ENCODE peak calls at places on chromosomes 3 and 15, in five cellular contexts. F, I, V, H and P are unnamed samples.

GRCh38 chr3:52328536-52329080 is 12.5 kb downstream of the DNAH1 start:
- DNase-seq in F (no peak), I (no peak), V (no peak), H (no peak), P (no peak)

GRCh38 chr3:16917256-16917935 is 32.6 kb downstream of the PLCL2 start:
- DNase-seq in F (no peak), I (no peak), V (no peak), H (no peak), P (no peak)

GRCh38 chr3:151382671-151383070 is 1.9 kb downstream of the P2RY12 start:
- DNase-seq in F (no peak), I (peak), V (no peak), H (no peak), P (no peak)

GRCh38 chr3:120678331-120678845 is 3.7 kb downstream of the HGD start:
- DNase-seq in F (no peak), I (peak), V (no peak), H (no peak), P (no peak)

GRCh38 chr3:188627652-188628051 is 473.7 kb downstream of the LPP start:
- DNase-seq in F (no peak), I (no peak), V (no peak), H (no peak), P (no peak)

GRCh38 chr3:71962561-71963240 is 177.8 kb upstream of the PROK2 start:
- DNase-seq in F (no peak), I (no peak), V (no peak), H (no peak), P (no peak)

GRCh38 chr15:89452330-89452836 is 44.0 kb downstream of the RHCG start:
- DNase-seq in F (no peak), I (no peak), V (no peak), H (no peak), P (no peak)

GRCh38 chr15:76328962-76329361 is 7.6 kb upstream of the ISL2 start:
- DNase-seq in F (no peak), I (no peak), V (no peak), H (no peak), P (no peak)

GRCh38 chr15:91555307-91555706 is 298.2 kb upstream of the SLCO3A1 start:
- DNase-seq in F (no peak), I (no peak), V (no peak), H (no peak), P (no peak)

GRCh38 chr15:33852094-33852493 is 116.2 kb upstream of the CHRM5 start:
- DNase-seq in F (no peak), I (no peak), V (no peak), H (no peak), P (no peak)

GRCh38 chr3:13579089-13579488 is 30.2 kb downstream of the FBLN2 start:
- DNase-seq in F (no peak), I (no peak), V (no peak), H (no peak), P (no peak)

GRCh38 chr3:55246016-55246415 is 241.1 kb downstream of the WNT5A start:
- DNase-seq in F (no peak), I (no peak), V (no peak), H (no peak), P (no peak)

GRCh38 chr3:150920236-150920635 is 15.0 kb upstream of the MINDY4B start:
- DNase-seq in F (no peak), I (no peak), V (no peak), H (no peak), P (no peak)

GRCh38 chr3:127473244-127474024 is 117.1 kb downstream of the TPRA1 start:
- DNase-seq in F (peak), I (no peak), V (no peak), H (no peak), P (no peak)
- TF ChIP-seq CTCF in F (peak), I (peak), V (no peak), H (peak), P (peak)

DNA sequence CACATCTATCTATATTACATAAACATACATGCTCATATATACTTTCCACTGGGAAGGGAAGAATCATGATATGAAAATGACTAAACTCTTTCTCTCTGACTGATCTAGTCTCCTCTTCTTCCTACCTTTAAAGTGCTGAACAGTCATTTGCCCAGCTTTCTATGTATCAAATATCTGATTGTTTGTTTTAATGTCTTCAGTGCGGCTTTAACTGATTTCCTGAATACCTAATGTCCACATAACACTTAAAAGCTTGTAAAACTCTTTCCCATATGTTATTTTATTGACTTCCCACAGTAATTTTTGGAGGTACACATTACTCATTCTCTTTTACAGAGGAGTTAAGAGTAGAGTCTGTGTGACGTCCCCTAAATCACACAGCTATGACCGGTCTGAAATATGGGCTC is 28.2 kb downstream of the CPOX start:
- DNase-seq in F (no peak), I (no peak), V (no peak), H (no peak), P (no peak)
- H3K27ac ChIP-seq in F (no peak), I (no peak), V (no peak), H (no peak), P (no peak)

DNA sequence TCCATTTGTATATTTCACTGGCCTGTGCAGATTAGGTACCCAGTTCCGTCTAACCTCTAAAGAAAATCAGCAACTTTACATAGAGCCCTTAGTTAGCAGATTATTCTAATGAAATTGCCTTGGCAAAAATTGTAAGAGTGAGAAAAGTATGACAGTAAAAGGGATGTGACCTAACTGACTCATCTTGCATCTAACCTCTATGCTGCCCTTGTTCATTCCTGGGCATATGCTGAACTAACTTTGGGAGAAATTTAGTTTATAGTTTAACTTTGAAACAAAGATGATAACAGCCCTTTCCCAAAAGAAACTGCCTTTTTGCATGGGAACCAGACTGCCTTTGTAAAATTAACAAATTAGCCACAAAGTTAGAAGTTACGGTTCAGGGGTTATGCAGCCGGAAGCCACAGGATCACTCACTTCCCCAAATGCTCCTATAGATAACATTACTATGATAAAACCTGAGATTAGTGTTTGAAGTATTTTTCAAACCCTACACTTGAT is 839.8 kb upstream of the ALCAM start:
- DNase-seq in F (no peak), I (no peak), V (no peak), H (no peak), P (no peak)
- H3K4me3 ChIP-seq in F (no peak), I (no peak), V (no peak), H (no peak), P (no peak)

DNA sequence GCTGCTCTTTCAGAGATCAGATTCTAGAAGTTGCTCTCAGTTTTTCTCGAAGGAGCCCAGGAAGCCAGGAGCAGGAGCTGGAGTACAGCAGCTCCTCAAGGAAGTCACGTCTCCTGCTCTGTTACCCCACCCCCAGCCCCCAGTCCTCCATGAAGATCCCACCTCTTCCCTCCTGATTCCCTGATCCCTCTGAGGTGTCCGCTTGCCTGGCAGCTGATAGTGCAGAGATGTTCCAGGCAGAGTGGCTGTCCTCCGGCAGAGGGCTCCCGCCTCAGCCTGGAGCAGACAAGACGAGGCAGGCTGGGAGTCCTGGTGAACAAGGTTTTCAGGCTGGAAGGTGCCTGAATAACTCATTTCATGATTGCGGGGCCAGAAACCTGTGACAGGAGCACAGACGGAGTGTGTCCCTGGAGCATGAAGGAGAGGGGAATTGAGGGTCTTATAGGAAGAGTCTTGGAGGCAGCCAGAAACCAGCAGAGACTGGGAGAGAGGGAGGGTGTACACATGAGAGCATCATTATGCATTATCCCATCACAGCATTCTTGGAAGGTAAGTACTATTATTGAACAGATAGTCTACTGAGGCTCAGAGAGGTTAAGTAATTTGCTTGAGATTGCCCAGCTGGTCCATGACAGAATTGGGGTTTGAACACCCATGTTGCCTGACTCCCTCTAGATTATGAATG is 1.2 kb downstream of the HRH1 start:
- DNase-seq in F (peak), I (peak), V (peak), H (peak), P (peak)
- TF ChIP-seq CTCF in F (peak), I (peak), V (peak), H (peak), P (peak)

GRCh38 chr15:99976811-99977271 is 243.6 kb upstream of the LYSMD4 start:
- DNase-seq in F (no peak), I (no peak), V (no peak), H (no peak), P (no peak)
- H3K27ac ChIP-seq in F (no peak), I (no peak), V (peak), H (no peak), P (no peak)

DNA sequence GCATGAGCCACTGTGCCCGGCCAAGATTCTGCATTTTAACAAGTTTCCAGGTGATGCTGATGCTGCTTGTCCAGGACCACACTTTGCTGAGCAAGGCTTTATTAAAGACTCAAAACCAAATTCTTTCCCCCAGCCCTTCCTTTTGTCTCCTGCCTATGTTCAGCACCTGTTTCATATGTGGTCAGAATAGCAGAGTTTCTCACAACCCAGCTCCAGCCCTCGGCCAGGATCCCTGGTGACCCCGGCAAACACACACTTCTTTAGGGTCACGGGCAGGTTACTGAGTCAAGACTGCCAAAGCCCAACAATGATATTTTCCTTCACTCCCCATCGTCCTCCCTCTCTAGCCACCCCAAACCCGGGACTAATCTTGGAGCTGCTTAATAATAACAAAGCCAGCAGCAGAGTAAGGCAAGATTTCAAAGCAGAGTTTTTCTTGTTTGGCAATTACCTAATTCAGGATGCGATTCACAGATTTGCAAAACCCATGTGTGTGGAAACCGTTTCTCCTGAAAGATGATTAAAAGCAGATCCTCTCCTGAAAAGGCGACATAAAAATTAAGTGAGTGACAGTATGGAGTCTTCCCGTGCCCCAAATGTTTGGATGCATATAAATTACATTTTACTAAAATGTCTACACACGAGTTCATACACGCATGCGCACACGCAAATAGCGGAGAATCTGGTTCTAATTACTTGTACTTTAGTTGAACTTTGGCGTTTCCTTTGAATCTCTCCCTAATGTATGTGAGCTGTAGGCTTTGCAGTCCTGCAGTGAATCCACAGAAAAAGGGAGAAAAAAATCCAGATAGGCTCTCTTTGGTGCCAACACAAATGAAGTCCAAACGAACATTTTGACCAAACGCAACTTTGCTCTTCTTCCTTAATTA is 25.7 kb downstream of the RARB start:
- DNase-seq in F (no peak), I (no peak), V (no peak), H (no peak), P (no peak)
- H3K4me3 ChIP-seq in F (no peak), I (no peak), V (no peak), H (peak), P (peak)